ENCODE peak calls at places on chromosomes 2 and 18, in six cellular contexts. P is PC-9, S is brain microvascular endothelial cell, B is neural crest cell, R is NCI-H1436 treated with DMSO at 0.1 percent for 48 hours, H is K562. Y is an unnamed sample.

GRCh38 chr2:120175000-120175581 is 48.1 kb downstream of the TMEM185B start:
- DNase-seq in P (peak), S (peak), B (peak), R (no peak), H (peak), Y (peak)

GRCh38 chr2:38474833-38475566 is 97.9 kb upstream of the ATL2 start:
- DNase-seq in P (no peak), S (no peak), B (no peak), R (no peak), H (peak), Y (no peak)

GRCh38 chr2:157887946-157888345 is 11.8 kb upstream of the ACVR1 start:
- DNase-seq in P (no peak), S (no peak), B (no peak), R (no peak), H (no peak), Y (no peak)

GRCh38 chr2:239114119-239114581 is 266.3 kb downstream of the TWIST2 start:
- DNase-seq in P (no peak), S (no peak), B (no peak), R (no peak), H (no peak), Y (no peak)

GRCh38 chr2:52144588-52144987 is 1112.7 kb upstream of the NRXN1 start:
- DNase-seq in P (no peak), S (no peak), B (no peak), R (no peak), H (no peak), Y (no peak)

GRCh38 chr18:32091724-32092421 is at the start of gene RNF138:
- DNase-seq in P (peak), S (peak), B (peak), R (peak), H (peak), Y (peak)

GRCh38 chr2:38889575-38889974 is at the start of gene ARHGEF33:
- DNase-seq in P (no peak), S (no peak), B (no peak), R (no peak), H (no peak), Y (no peak)

GRCh38 chr2:157173740-157174184 is 83.7 kb upstream of the GALNT5 start:
- DNase-seq in P (peak), S (peak), B (no peak), R (no peak), H (no peak), Y (peak)

GRCh38 chr2:236656166-236656565 is 86.5 kb downstream of the ACKR3 start:
- DNase-seq in P (no peak), S (no peak), B (no peak), R (no peak), H (no peak), Y (no peak)

GRCh38 chr18:61948196-61948800 is 55.5 kb upstream of the RNF152 start:
- DNase-seq in P (no peak), S (peak), B (no peak), R (no peak), H (no peak), Y (no peak)

Y was measured in foreskin melanocyte.